ENCODE peak calls at places on chromosomes 16 and 17, in ten cellular contexts. F is cardiac muscle cell; V is tibial nerve; E is EH; G is pancreas; N is kidney glomerular epithelial cell; O is AG10803; W is bronchial epithelial cell; X is naive thymus-derived CD8-positive, alpha-beta T cell; C is ascending aorta. P is an unnamed sample.

GRCh38 chr16:57607676-57608461 is 20.6 kb upstream of the ADGRG1 start:
- DNase-seq in F (no peak), V (no peak), E (no peak), G (no peak), N (no peak), O (no peak), W (no peak), X (no peak), C (no peak), P (no peak)

GRCh38 chr17:9684955-9685621 is 39.8 kb downstream of the USP43 start:
- DNase-seq in F (no peak), V (no peak), E (no peak), G (no peak), N (no peak), O (no peak), W (peak), X (no peak), C (no peak), P (no peak)

GRCh38 chr17:42378597-42379594 is 9.3 kb downstream of the STAT3 start:
- DNase-seq in F (no peak), V (no peak), E (peak), G (no peak), N (peak), O (peak), W (peak), X (no peak), C (no peak), P (no peak)

GRCh38 chr16:17396762-17397498 is 73.8 kb downstream of the XYLT1 start:
- DNase-seq in F (peak), V (no peak), E (peak), G (peak), N (no peak), O (peak), W (no peak), X (peak), C (no peak), P (no peak)

GRCh38 chr16:85637808-85638186 is 24.7 kb downstream of the GSE1 start:
- DNase-seq in F (no peak), V (no peak), E (no peak), G (peak), N (no peak), O (no peak), W (no peak), X (no peak), C (no peak), P (no peak)

GRCh38 chr16:75391254-75391653 is 42.0 kb downstream of the CFDP1 start:
- DNase-seq in F (no peak), V (no peak), E (no peak), G (no peak), N (no peak), O (no peak), W (no peak), X (no peak), C (no peak), P (no peak)

GRCh38 chr17:41185001-41185400 is 290 bp upstream of the KRTAP4-1 start:
- DNase-seq in F (no peak), V (no peak), E (no peak), G (no peak), N (no peak), O (no peak), W (peak), X (no peak), C (no peak), P (no peak)

GRCh38 chr17:63476857-63477470 is at the start of gene ACE:
- DNase-seq in F (peak), V (no peak), E (peak), G (peak), N (no peak), O (no peak), W (no peak), X (peak), C (no peak), P (no peak)

GRCh38 chr16:47504599-47504998 is 43.5 kb downstream of the PHKB start:
- DNase-seq in F (no peak), V (no peak), E (no peak), G (no peak), N (no peak), O (no peak), W (no peak), X (no peak), C (no peak), P (no peak)

GRCh38 chr16:8866884-8867482 is 1.8 kb downstream of the CARHSP1 start:
- DNase-seq in F (peak), V (no peak), E (peak), G (no peak), N (no peak), O (no peak), W (no peak), X (no peak), C (no peak), P (no peak)

GRCh38 chr16:30874821-30875717 is 18.8 kb downstream of the BCL7C start:
- DNase-seq in F (peak), V (peak), E (peak), G (peak), N (peak), O (peak), W (peak), X (peak), C (peak), P (peak)

GRCh38 chr16:85187002-85187401 is 74.7 kb upstream of the CIBAR2 start:
- DNase-seq in F (peak), V (no peak), E (peak), G (no peak), N (no peak), O (peak), W (no peak), X (no peak), C (no peak), P (no peak)

GRCh38 chr17:77127735-77128361 is 12.9 kb upstream of the SEC14L1 start:
- DNase-seq in F (no peak), V (peak), E (peak), G (no peak), N (no peak), O (no peak), W (no peak), X (peak), C (peak), P (peak)

GRCh38 chr17:45363498-45363897 is 46.7 kb upstream of the MAP3K14 start:
- DNase-seq in F (no peak), V (no peak), E (no peak), G (no peak), N (no peak), O (no peak), W (no peak), X (no peak), C (no peak), P (no peak)

GRCh38 chr17:50986989-50987660 is 121.0 kb upstream of the TOB1 start:
- DNase-seq in F (no peak), V (no peak), E (peak), G (no peak), N (no peak), O (peak), W (peak), X (no peak), C (no peak), P (no peak)

GRCh38 chr16:4767872-4768548 is 1.0 kb upstream of the ZNF500 start:
- DNase-seq in F (no peak), V (peak), E (peak), G (no peak), N (no peak), O (peak), W (peak), X (no peak), C (no peak), P (no peak)

GRCh38 chr16:782766-783403 is 5.3 kb downstream of the RPUSD1 start:
- DNase-seq in F (no peak), V (no peak), E (no peak), G (no peak), N (peak), O (no peak), W (peak), X (no peak), C (no peak), P (no peak)

GRCh38 chr17:19015428-19015827 is 10.9 kb upstream of the FAM83G start:
- DNase-seq in F (no peak), V (no peak), E (no peak), G (no peak), N (no peak), O (no peak), W (no peak), X (no peak), C (no peak), P (no peak)

GRCh38 chr17:33701910-33702309 is 408.8 kb upstream of the ASIC2 start:
- DNase-seq in F (no peak), V (no peak), E (no peak), G (no peak), N (no peak), O (no peak), W (no peak), X (no peak), C (no peak), P (no peak)

GRCh38 chr16:2822158-2822495 is 5.1 kb downstream of the PRSS21 start:
- DNase-seq in F (no peak), V (no peak), E (no peak), G (no peak), N (no peak), O (no peak), W (no peak), X (no peak), C (no peak), P (no peak)

GRCh38 chr17:29042679-29043538 is at the start of gene PIPOX:
- DNase-seq in F (peak), V (no peak), E (peak), G (peak), N (peak), O (no peak), W (peak), X (no peak), C (no peak), P (no peak)

GRCh38 chr17:61639818-61640217 is 48.8 kb upstream of the NACA2 start:
- DNase-seq in F (no peak), V (no peak), E (no peak), G (no peak), N (no peak), O (no peak), W (no peak), X (no peak), C (no peak), P (no peak)

GRCh38 chr17:41848788-41849187 is 11.2 kb downstream of the KLHL10 start:
- DNase-seq in F (no peak), V (no peak), E (peak), G (no peak), N (no peak), O (no peak), W (no peak), X (no peak), C (no peak), P (no peak)

GRCh38 chr16:22948603-22949368 is 134.8 kb downstream of the HS3ST2 start:
- DNase-seq in F (peak), V (peak), E (peak), G (peak), N (peak), O (peak), W (peak), X (no peak), C (peak), P (peak)

GRCh38 chr16:66361604-66362135 is 4.8 kb upstream of the CDH5 start:
- DNase-seq in F (no peak), V (no peak), E (no peak), G (no peak), N (no peak), O (no peak), W (no peak), X (no peak), C (no peak), P (no peak)

GRCh38 chr17:73681946-73682345 is 37.7 kb upstream of the SDK2 start:
- DNase-seq in F (no peak), V (no peak), E (no peak), G (no peak), N (no peak), O (no peak), W (no peak), X (no peak), C (no peak), P (no peak)

GRCh38 chr16:25872369-25873070 is 180.8 kb downstream of the HS3ST4 start:
- DNase-seq in F (no peak), V (no peak), E (no peak), G (no peak), N (no peak), O (no peak), W (no peak), X (no peak), C (no peak), P (no peak)

GRCh38 chr17:75105269-75106080 is 4.3 kb upstream of the ARMC7 start:
- DNase-seq in F (peak), V (no peak), E (peak), G (peak), N (no peak), O (peak), W (peak), X (no peak), C (no peak), P (no peak)

GRCh38 chr17:60154616-60155426 is 5.0 kb downstream of the CA4 start:
- DNase-seq in F (no peak), V (peak), E (peak), G (peak), N (no peak), O (peak), W (peak), X (no peak), C (no peak), P (no peak)

GRCh38 chr17:64787255-64787920 is 125.3 kb upstream of the SMURF2 start:
- DNase-seq in F (no peak), V (no peak), E (no peak), G (no peak), N (no peak), O (no peak), W (no peak), X (no peak), C (no peak), P (peak)

P was measured in suprapubic skin.